ENCODE peak calls at places on chromosomes 13 and 19, in nine cellular contexts. F is GM04503; D is BE2C; Q is activated naive CD4-positive, alpha-beta T cell treated with anti-CD3 and anti-CD28 coated beads, Interleukin-2, amount 10 ng/mL, durations not matched to agents 7 days and 5 days; B is brain microvascular endothelial cell; K is G401; P is BJ; W is COR-L47; A is GM23338. I is an unnamed sample.

GRCh38 chr19:362154-362553 is 17.6 kb upstream of the MIER2 start:
- DNase-seq in Q (no peak), A (no peak), F (no peak), W (no peak), K (no peak), P (no peak), D (no peak), B (no peak), I (no peak)

GRCh38 chr19:6238256-6238642 is 41.5 kb downstream of the MLLT1 start:
- DNase-seq in B (no peak), A (no peak), P (no peak), W (no peak), K (no peak), F (no peak), D (peak), Q (no peak), I (no peak)

GRCh38 chr19:47315125-47315821 is 5.6 kb downstream of the C5AR1 start:
- DNase-seq in A (peak), F (peak), P (peak), D (no peak), Q (no peak), W (no peak), B (peak), K (no peak), I (no peak)

GRCh38 chr19:5103061-5103701 is 134.3 kb downstream of the KDM4B start:
- DNase-seq in P (no peak), D (peak), A (no peak), B (no peak), Q (no peak), W (peak), F (no peak), K (peak), I (no peak)

GRCh38 chr19:33535176-33535575 is 13.6 kb upstream of the PEPD start:
- DNase-seq in P (no peak), A (no peak), B (no peak), F (no peak), K (no peak), W (no peak), D (no peak), Q (no peak), I (no peak)

GRCh38 chr19:45391871-45392665 is 12.8 kb downstream of the PPP1R13L start:
- DNase-seq in D (no peak), P (no peak), B (no peak), F (no peak), Q (no peak), A (no peak), W (no peak), K (no peak), I (no peak)

GRCh38 chr19:3149089-3149488 is 13.3 kb downstream of the GNA15 start:
- DNase-seq in K (no peak), A (no peak), B (no peak), Q (no peak), D (no peak), P (no peak), W (no peak), F (no peak), I (no peak)

GRCh38 chr13:56886398-56886797 is 254.3 kb upstream of the PRR20A start:
- DNase-seq in K (no peak), B (no peak), D (no peak), W (no peak), A (no peak), P (no peak), Q (no peak), F (no peak), I (no peak)

GRCh38 chr13:37492741-37493514 is 105.6 kb downstream of the POSTN start:
- DNase-seq in F (peak), P (peak), W (no peak), A (no peak), D (no peak), Q (no peak), B (peak), K (no peak), I (no peak)

GRCh38 chr13:65921933-65922332 is 1308.2 kb downstream of the PCDH9 start:
- DNase-seq in W (no peak), Q (no peak), D (no peak), K (no peak), A (no peak), F (no peak), P (no peak), B (no peak), I (no peak)

GRCh38 chr19:30095171-30095570 is 153.1 kb downstream of the URI1 start:
- DNase-seq in W (no peak), F (no peak), A (no peak), K (no peak), P (no peak), B (no peak), Q (no peak), D (no peak), I (no peak)

GRCh38 chr19:39408392-39409206 is 2.0 kb downstream of the ZFP36 start:
- DNase-seq in K (peak), W (no peak), Q (peak), F (no peak), B (no peak), D (no peak), A (no peak), P (no peak), I (no peak)

GRCh38 chr19:2188708-2189385 is 25.1 kb downstream of the DOT1L start:
- DNase-seq in D (no peak), Q (no peak), K (no peak), A (no peak), W (no peak), B (peak), F (no peak), P (no peak), I (no peak)

GRCh38 chr19:58228584-58229254 is at the start of gene ZNF544:
- DNase-seq in A (peak), P (no peak), Q (peak), F (peak), D (peak), K (peak), B (peak), W (peak), I (peak)

GRCh38 chr19:6087074-6087506 is 23.2 kb downstream of the RFX2 start:
- DNase-seq in P (no peak), B (no peak), K (no peak), D (peak), F (no peak), Q (peak), W (peak), A (peak), I (peak)

GRCh38 chr13:66809496-66809895 is 420.6 kb downstream of the PCDH9 start:
- DNase-seq in K (no peak), A (no peak), W (peak), F (no peak), D (no peak), Q (no peak), P (no peak), B (no peak), I (no peak)

GRCh38 chr19:52142001-52142595 is 2.4 kb upstream of the ZNF616 start:
- DNase-seq in B (no peak), K (no peak), P (no peak), W (no peak), D (no peak), Q (no peak), A (no peak), F (no peak), I (no peak)

GRCh38 chr19:3959766-3960131 is 11.2 kb downstream of the DAPK3 start:
- DNase-seq in K (no peak), P (no peak), F (no peak), Q (no peak), A (no peak), W (no peak), D (no peak), B (no peak), I (no peak)

GRCh38 chr13:40586886-40587285 is 79.6 kb downstream of the FOXO1 start:
- DNase-seq in P (no peak), B (no peak), W (no peak), F (no peak), K (peak), Q (no peak), D (no peak), A (no peak), I (no peak)

GRCh38 chr13:99980201-99981114 is 1.1 kb upstream of the ZIC2 start:
- DNase-seq in Q (peak), F (no peak), A (peak), W (peak), B (peak), P (no peak), D (peak), K (peak), I (peak)

GRCh38 chr19:43798026-43798545 is 4.2 kb downstream of the LYPD5 start:
- DNase-seq in Q (no peak), D (no peak), K (no peak), P (no peak), W (no peak), F (no peak), A (no peak), B (no peak), I (no peak)

GRCh38 chr19:14731200-14731599 is 41.4 kb downstream of the ZNF333 start:
- DNase-seq in B (no peak), W (no peak), A (peak), Q (no peak), P (no peak), F (no peak), D (no peak), K (no peak), I (no peak)

GRCh38 chr13:90696254-90696653 is 651.2 kb upstream of the MIR17HG start:
- DNase-seq in W (no peak), B (peak), A (no peak), K (no peak), D (no peak), F (peak), Q (no peak), P (no peak), I (no peak)

GRCh38 chr13:51258612-51259358 is 36.6 kb downstream of the FAM124A start:
- DNase-seq in D (no peak), K (no peak), A (no peak), Q (no peak), B (peak), P (no peak), F (no peak), W (no peak), I (no peak)

GRCh38 chr19:11286312-11286974 is 9.5 kb upstream of the TSPAN16 start:
- DNase-seq in F (no peak), B (peak), A (no peak), K (no peak), Q (no peak), W (no peak), D (no peak), P (no peak), I (no peak)

GRCh38 chr13:104872153-104872552 is 1663.3 kb downstream of the EFNB2 start:
- DNase-seq in D (no peak), A (peak), W (no peak), B (no peak), K (no peak), P (no peak), Q (no peak), F (no peak), I (no peak)

GRCh38 chr13:50916701-50917184 is 7.2 kb downstream of the RNASEH2B start:
- DNase-seq in A (no peak), D (no peak), W (no peak), K (no peak), Q (no peak), P (no peak), B (no peak), F (no peak), I (peak)

GRCh38 chr19:37306383-37306963 is 64.4 kb upstream of the ZNF527 start:
- DNase-seq in D (no peak), F (no peak), W (no peak), P (no peak), A (no peak), K (no peak), B (no peak), Q (no peak), I (no peak)

GRCh38 chr19:768424-768823 is 17.5 kb downstream of the MISP start:
- DNase-seq in F (peak), P (peak), D (no peak), Q (no peak), B (peak), A (no peak), W (no peak), K (no peak), I (no peak)

GRCh38 chr19:613732-614567 is 19.4 kb downstream of the POLRMT start:
- DNase-seq in D (no peak), W (no peak), K (no peak), F (no peak), B (no peak), Q (no peak), P (no peak), A (no peak), I (no peak)

GRCh38 chr13:24671367-24672117 is 8.7 kb upstream of the ATP12A start:
- DNase-seq in D (peak), A (peak), F (peak), P (peak), B (peak), K (peak), Q (no peak), W (peak), I (peak)

I was measured in DND-41.